ENCODE peak calls at places on chromosomes 2 and 18, in eight cellular contexts. N is GM12878; I is ureter; X is stimulated activated CD8-positive, alpha-beta memory T cell treated with anti-CD3 and anti-CD28 coated beads, Interleukin-12 subunit alpha, Interleukin-12 subunit beta, amount 100 ng/mL, for 4 hours; O is occipital lobe; G is stimulated activated CD4-positive, alpha-beta T cell treated with anti-CD3 and anti-CD28 coated beads, Interleukin-15, amount 100 ng/mL, for 24 hours; Q is activated CD4-positive, alpha-beta memory T cell treated with anti-CD3 and anti-CD28 coated beads, Interleukin-2, amount 10 ng/mL, durations not matched to agents 7 days and 5 days; C is WERI-Rb-1. J is an unnamed sample.

GRCh38 chr2:121282800-121283382 is 2.1 kb downstream of the TFCP2L1 start:
- DNase-seq in N (no peak), I (no peak), X (no peak), O (no peak), G (no peak), Q (no peak), C (no peak), J (no peak)

GRCh38 chr2:20506281-20506685 is 59.4 kb downstream of the RHOB start:
- DNase-seq in N (no peak), I (no peak), X (no peak), O (no peak), G (no peak), Q (no peak), C (no peak), J (no peak)

GRCh38 chr2:197306691-197307030 is 3.9 kb downstream of the ANKRD44 start:
- DNase-seq in N (no peak), I (no peak), X (no peak), O (peak; percentile 75), G (peak; percentile 49), Q (peak; percentile 55), C (no peak), J (no peak)

GRCh38 chr2:199757466-199757865 is 93.5 kb downstream of the FTCDNL1 start:
- DNase-seq in N (no peak), I (peak; percentile 48), X (no peak), O (peak; percentile 85), G (no peak), Q (no peak), C (no peak), J (peak; percentile 93)

GRCh38 chr2:207782238-207783030 is 12.7 kb upstream of the FZD5 start:
- DNase-seq in N (no peak), I (no peak), X (no peak), O (no peak), G (no peak), Q (no peak), C (no peak), J (peak; percentile 28)

GRCh38 chr2:145760781-145761649 is 1241.1 kb upstream of the ZEB2 start:
- DNase-seq in N (no peak), I (no peak), X (no peak), O (no peak), G (no peak), Q (no peak), C (no peak), J (no peak)

GRCh38 chr2:133421516-133422324 is 146.5 kb downstream of the NCKAP5 start:
- DNase-seq in N (peak; percentile 61), I (no peak), X (no peak), O (no peak), G (no peak), Q (no peak), C (peak; percentile 29), J (peak; percentile 78)

GRCh38 chr2:167640096-167640495 is 607.3 kb downstream of the STK39 start:
- DNase-seq in N (no peak), I (no peak), X (no peak), O (no peak), G (no peak), Q (no peak), C (no peak), J (no peak)

GRCh38 chr18:54558609-54559585 is 32.1 kb upstream of the DYNAP start:
- DNase-seq in N (peak; percentile 11), I (no peak), X (no peak), O (no peak), G (no peak), Q (no peak), C (no peak), J (no peak)

GRCh38 chr18:37231251-37231650 is 334.3 kb downstream of the CELF4 start:
- DNase-seq in N (no peak), I (no peak), X (no peak), O (no peak), G (no peak), Q (no peak), C (no peak), J (no peak)

GRCh38 chr2:110659248-110659647 is 18.6 kb downstream of the BUB1 start:
- DNase-seq in N (no peak), I (no peak), X (no peak), O (no peak), G (no peak), Q (no peak), C (no peak), J (no peak)

GRCh38 chr2:149597050-149598013 is 9.8 kb upstream of the MMADHC start:
- DNase-seq in N (peak; percentile 57), I (peak; percentile 59), X (peak; percentile 8), O (peak; percentile 24), G (peak; percentile 46), Q (peak; percentile 50), C (peak; percentile 40), J (peak; percentile 72)

GRCh38 chr18:73784853-73785252 is 362.8 kb downstream of the FBXO15 start:
- DNase-seq in N (no peak), I (no peak), X (no peak), O (no peak), G (no peak), Q (no peak), C (no peak), J (no peak)

GRCh38 chr2:123453772-123454171 is 571.3 kb upstream of the CNTNAP5 start:
- DNase-seq in N (no peak), I (no peak), X (no peak), O (no peak), G (no peak), Q (no peak), C (no peak), J (no peak)

GRCh38 chr2:239313251-239313650 is 87.6 kb downstream of the HDAC4 start:
- DNase-seq in N (no peak), I (peak; percentile 35), X (no peak), O (no peak), G (peak; percentile 0), Q (no peak), C (no peak), J (no peak)